ENCODE peak calls at places on chromosomes 12 and 14, in ten cellular contexts. U, Q, F, I, E, C, W, J, M and H are unnamed samples.

GRCh38 chr12:130832561-130833209 is 6.4 kb downstream of the STX2 start:
- DNase-seq in U (peak), Q (no peak), F (no peak), I (no peak), E (no peak), C (no peak), W (peak), J (no peak), M (no peak), H (peak)

GRCh38 chr14:105337966-105338365 is 23.4 kb downstream of the PACS2 start:
- DNase-seq in U (peak), Q (no peak), F (no peak), I (peak), E (no peak), C (no peak), W (no peak), J (no peak), M (no peak), H (no peak)

GRCh38 chr14:100488057-100488456 is 99.2 kb downstream of the BEGAIN start:
- DNase-seq in U (no peak), Q (no peak), F (no peak), I (no peak), E (no peak), C (no peak), W (no peak), J (no peak), M (no peak), H (no peak)

GRCh38 chr12:131883521-131883900 is 10.9 kb upstream of the ULK1 start:
- DNase-seq in U (no peak), Q (no peak), F (no peak), I (no peak), E (no peak), C (no peak), W (no peak), J (no peak), M (no peak), H (peak)

GRCh38 chr14:30375280-30375892 is 183.6 kb upstream of the G2E3 start:
- DNase-seq in U (peak), Q (peak), F (no peak), I (peak), E (no peak), C (peak), W (peak), J (no peak), M (peak), H (peak)

GRCh38 chr14:63501429-63501828 is 41.7 kb downstream of the PPP2R5E start:
- DNase-seq in U (no peak), Q (no peak), F (no peak), I (no peak), E (no peak), C (no peak), W (no peak), J (no peak), M (no peak), H (no peak)

GRCh38 chr12:124438415-124439056 is 128.9 kb downstream of the NCOR2 start:
- DNase-seq in U (no peak), Q (no peak), F (no peak), I (no peak), E (no peak), C (no peak), W (no peak), J (no peak), M (peak), H (no peak)

GRCh38 chr12:5173511-5174011 is 129.9 kb downstream of the KCNA5 start:
- DNase-seq in U (no peak), Q (no peak), F (no peak), I (no peak), E (no peak), C (no peak), W (peak), J (no peak), M (no peak), H (peak)

GRCh38 chr14:69845787-69846186 is 33.4 kb upstream of the SMOC1 start:
- DNase-seq in U (no peak), Q (no peak), F (no peak), I (no peak), E (no peak), C (no peak), W (no peak), J (no peak), M (no peak), H (no peak)

GRCh38 chr12:92971869-92972524 is 42.9 kb upstream of the EEA1 start:
- DNase-seq in U (no peak), Q (no peak), F (no peak), I (no peak), E (no peak), C (no peak), W (peak), J (no peak), M (no peak), H (peak)

GRCh38 chr14:36069535-36069900 is 107.0 kb downstream of the PTCSC3 start:
- DNase-seq in U (no peak), Q (no peak), F (no peak), I (peak), E (no peak), C (no peak), W (peak), J (peak), M (peak), H (peak)

GRCh38 chr12:38508246-38508645 is 191.7 kb downstream of the ALG10B start:
- DNase-seq in U (no peak), Q (no peak), F (no peak), I (no peak), E (no peak), C (peak), W (no peak), J (no peak), M (no peak), H (peak)

GRCh38 chr14:23095196-23096108 is at the start of gene C14orf119:
- DNase-seq in U (peak), Q (peak), F (peak), I (peak), E (no peak), C (no peak), W (peak), J (no peak), M (peak), H (peak)